ENCODE peak calls at places on chromosomes 12 and 14, in nine cellular contexts. G is activated CD4-positive, alpha-beta T cell treated with anti-CD3 and anti-CD28 coated beads, Interleukin-2, amount 10 ng/mL, durations not matched to agents 7 days and 5 days; O is Peyer's patch; N is NCI-H1694; J is Right ventricle myocardium inferior; R is CD4-positive, alpha-beta memory T cell; E is EH; D is mesenteric fat pad; I is HAP-1. H is an unnamed sample.

GRCh38 chr12:113361574-113362370 is 3.4 kb downstream of the PLBD2 start:
- DNase-seq in G (no peak), O (no peak), N (no peak), J (no peak), R (no peak), E (no peak), D (no peak), I (no peak), H (no peak)

GRCh38 chr12:4824415-4824814 is 85.3 kb upstream of the KCNA1 start:
- DNase-seq in G (no peak), O (no peak), N (no peak), J (no peak), R (no peak), E (peak; percentile 74), D (no peak), I (no peak), H (no peak)

GRCh38 chr12:117114784-117115183 is 15.6 kb upstream of the TESC start:
- DNase-seq in G (no peak), O (no peak), N (no peak), J (no peak), R (no peak), E (no peak), D (no peak), I (no peak), H (no peak)

GRCh38 chr12:132787877-132788276 is 26.2 kb upstream of the ANKLE2 start:
- DNase-seq in G (no peak), O (no peak), N (no peak), J (no peak), R (no peak), E (no peak), D (no peak), I (no peak), H (no peak)

GRCh38 chr12:131047789-131048610 is 94.3 kb downstream of the ADGRD1 start:
- DNase-seq in G (no peak), O (no peak), N (no peak), J (no peak), R (no peak), E (no peak), D (no peak), I (no peak), H (no peak)

GRCh38 chr14:68759912-68760311 is 33.0 kb downstream of the ZFP36L1 start:
- DNase-seq in G (no peak), O (no peak), N (no peak), J (no peak), R (no peak), E (no peak), D (no peak), I (no peak), H (no peak)

GRCh38 chr12:56188786-56189335 is 422 bp downstream of the SMARCC2 start:
- DNase-seq in G (peak; percentile 26), O (no peak), N (no peak), J (no peak), R (peak; percentile 25), E (no peak), D (no peak), I (peak; percentile 63), H (no peak)

GRCh38 chr12:131735153-131735456 is 24.2 kb downstream of the SFSWAP start:
- DNase-seq in G (no peak), O (no peak), N (no peak), J (no peak), R (no peak), E (no peak), D (no peak), I (no peak), H (no peak)

GRCh38 chr12:122835693-122836026 is 403 bp downstream of the HIP1R start:
- DNase-seq in G (peak; percentile 15), O (peak; percentile 67), N (no peak), J (no peak), R (no peak), E (no peak), D (no peak), I (peak; percentile 37), H (no peak)

GRCh38 chr14:68787235-68787727 is 5.6 kb downstream of the ZFP36L1 start:
- DNase-seq in G (peak; percentile 59), O (peak; percentile 70), N (no peak), J (no peak), R (peak; percentile 43), E (peak; percentile 29), D (peak; percentile 83), I (no peak), H (no peak)

GRCh38 chr12:85277900-85278597 is 2.0 kb upstream of the ALX1 start:
- DNase-seq in G (no peak), O (peak; percentile 46), N (no peak), J (no peak), R (no peak), E (no peak), D (no peak), I (no peak), H (no peak)

GRCh38 chr12:6326316-6326959 is 15.4 kb downstream of the TNFRSF1A start:
- DNase-seq in G (no peak), O (no peak), N (no peak), J (no peak), R (no peak), E (peak; percentile 63), D (no peak), I (peak; percentile 69), H (no peak)

GRCh38 chr14:49982522-49982951 is 89.7 kb downstream of the ARF6 start:
- DNase-seq in G (no peak), O (peak; percentile 45), N (no peak), J (no peak), R (peak; percentile 58), E (peak; percentile 93), D (no peak), I (no peak), H (no peak)

GRCh38 chr12:108852674-108853073 is 4.7 kb downstream of the SSH1 start:
- DNase-seq in G (no peak), O (no peak), N (no peak), J (no peak), R (no peak), E (peak; percentile 31), D (no peak), I (no peak), H (no peak)

GRCh38 chr12:81083906-81084513 is 6.1 kb downstream of the ACSS3 start:
- DNase-seq in G (no peak), O (no peak), N (no peak), J (no peak), R (no peak), E (no peak), D (no peak), I (no peak), H (no peak)